ENCODE peak calls at places on chromosomes 11 and 22, in ten cellular contexts. H is dorsolateral prefrontal cortex, G is HCT116, V is psoas muscle, E is H9, F is right lobe of liver, Y is astrocyte of the spinal cord, Z is epithelial cell of esophagus, N is HL-60, Q is nephron progenitor cell. S is an unnamed sample.
A peak's percentile ranks its signal among the peaks of the same experiment; 100 is the strongest.

GRCh38 chr11:61574611-61575010 is 6.3 kb downstream of the SYT7 start:
- DNase-seq in H (no peak), G (no peak), V (no peak), E (no peak), F (no peak), Y (no peak), Z (no peak), N (no peak), Q (no peak), S (no peak)

GRCh38 chr22:41343300-41343699 is 38.4 kb upstream of the TEF start:
- DNase-seq in H (no peak), G (no peak), V (no peak), E (no peak), F (no peak), Y (no peak), Z (no peak), N (no peak), Q (no peak), S (no peak)

GRCh38 chr11:12276356-12276755 is 101.0 kb upstream of the PARVA start:
- DNase-seq in H (no peak), G (no peak), V (no peak), E (peak; percentile 7), F (no peak), Y (no peak), Z (no peak), N (no peak), Q (no peak), S (no peak)

GRCh38 chr11:87351671-87352070 is 313.9 kb downstream of the TMEM135 start:
- DNase-seq in H (no peak), G (no peak), V (no peak), E (no peak), F (no peak), Y (no peak), Z (no peak), N (peak; percentile 46), Q (no peak), S (no peak)

GRCh38 chr11:1785749-1786261 is 22.1 kb upstream of the CTSD start:
- DNase-seq in H (no peak), G (no peak), V (no peak), E (no peak), F (peak; percentile 30), Y (no peak), Z (no peak), N (no peak), Q (no peak), S (no peak)

GRCh38 chr11:115503083-115503885 is 931 bp downstream of the CADM1 start:
- DNase-seq in H (peak; percentile 83), G (no peak), V (peak; percentile 83), E (peak; percentile 63), F (peak; percentile 87), Y (peak; percentile 73), Z (peak; percentile 28), N (peak; percentile 19), Q (peak; percentile 64), S (peak; percentile 50)

GRCh38 chr22:19932367-19933206 is 9.0 kb upstream of the COMT start:
- DNase-seq in H (no peak), G (no peak), V (no peak), E (no peak), F (no peak), Y (no peak), Z (no peak), N (peak; percentile 16), Q (no peak), S (no peak)

GRCh38 chr22:47409501-47410275 is 647.2 kb downstream of the TBC1D22A start:
- DNase-seq in H (no peak), G (no peak), V (no peak), E (no peak), F (no peak), Y (no peak), Z (no peak), N (no peak), Q (no peak), S (no peak)

GRCh38 chr11:107704432-107704831 is 7.4 kb downstream of the SLN start:
- DNase-seq in H (no peak), G (no peak), V (no peak), E (no peak), F (no peak), Y (peak; percentile 41), Z (peak; percentile 64), N (no peak), Q (no peak), S (no peak)

GRCh38 chr11:117457835-117458234 is 130.2 kb downstream of the CEP164 start:
- DNase-seq in H (no peak), G (no peak), V (no peak), E (no peak), F (no peak), Y (no peak), Z (no peak), N (no peak), Q (no peak), S (no peak)

GRCh38 chr11:61814958-61815789 is 1.6 kb downstream of the FADS1 start:
- DNase-seq in H (peak; percentile 97), G (peak; percentile 97), V (peak; percentile 97), E (peak; percentile 99), F (peak; percentile 98), Y (peak; percentile 97), Z (peak; percentile 68), N (peak; percentile 25), Q (peak; percentile 97), S (peak; percentile 91)

GRCh38 chr22:26592368-26593015 is 2.6 kb upstream of the TPST2 start:
- DNase-seq in H (no peak), G (no peak), V (no peak), E (no peak), F (no peak), Y (no peak), Z (peak; percentile 56), N (peak; percentile 60), Q (no peak), S (no peak)

GRCh38 chr11:2806351-2807058 is 79.1 kb downstream of the CDKN1C start:
- DNase-seq in H (peak; percentile 42), G (no peak), V (peak; percentile 56), E (peak; percentile 27), F (peak; percentile 11), Y (no peak), Z (no peak), N (no peak), Q (peak; percentile 8), S (no peak)

GRCh38 chr22:43917523-43917922 is 6.1 kb upstream of the PNPLA3 start:
- DNase-seq in H (no peak), G (no peak), V (no peak), E (no peak), F (no peak), Y (no peak), Z (no peak), N (no peak), Q (no peak), S (no peak)

GRCh38 chr11:19874241-19874640 is 161.6 kb downstream of the NAV2 start:
- DNase-seq in H (no peak), G (no peak), V (no peak), E (no peak), F (no peak), Y (no peak), Z (no peak), N (no peak), Q (no peak), S (no peak)

GRCh38 chr11:90134420-90135003 is at the start of gene NAALAD2:
- DNase-seq in H (peak; percentile 73), G (no peak), V (peak; percentile 75), E (peak; percentile 80), F (peak; percentile 55), Y (peak; percentile 47), Z (peak; percentile 16), N (no peak), Q (peak; percentile 75), S (peak; percentile 63)

GRCh38 chr11:29005401-29005980 is 897.3 kb downstream of the METTL15 start:
- DNase-seq in H (no peak), G (no peak), V (no peak), E (peak; percentile 39), F (no peak), Y (no peak), Z (peak; percentile 15), N (no peak), Q (no peak), S (no peak)
- TF ChIP-seq CTCF in H (no peak), G (peak; percentile 24), V (no peak), E (peak; percentile 48), F (no peak), Y (no peak), Z (peak; percentile 3), N (no peak), Q (no peak), S (no peak)

DNA sequence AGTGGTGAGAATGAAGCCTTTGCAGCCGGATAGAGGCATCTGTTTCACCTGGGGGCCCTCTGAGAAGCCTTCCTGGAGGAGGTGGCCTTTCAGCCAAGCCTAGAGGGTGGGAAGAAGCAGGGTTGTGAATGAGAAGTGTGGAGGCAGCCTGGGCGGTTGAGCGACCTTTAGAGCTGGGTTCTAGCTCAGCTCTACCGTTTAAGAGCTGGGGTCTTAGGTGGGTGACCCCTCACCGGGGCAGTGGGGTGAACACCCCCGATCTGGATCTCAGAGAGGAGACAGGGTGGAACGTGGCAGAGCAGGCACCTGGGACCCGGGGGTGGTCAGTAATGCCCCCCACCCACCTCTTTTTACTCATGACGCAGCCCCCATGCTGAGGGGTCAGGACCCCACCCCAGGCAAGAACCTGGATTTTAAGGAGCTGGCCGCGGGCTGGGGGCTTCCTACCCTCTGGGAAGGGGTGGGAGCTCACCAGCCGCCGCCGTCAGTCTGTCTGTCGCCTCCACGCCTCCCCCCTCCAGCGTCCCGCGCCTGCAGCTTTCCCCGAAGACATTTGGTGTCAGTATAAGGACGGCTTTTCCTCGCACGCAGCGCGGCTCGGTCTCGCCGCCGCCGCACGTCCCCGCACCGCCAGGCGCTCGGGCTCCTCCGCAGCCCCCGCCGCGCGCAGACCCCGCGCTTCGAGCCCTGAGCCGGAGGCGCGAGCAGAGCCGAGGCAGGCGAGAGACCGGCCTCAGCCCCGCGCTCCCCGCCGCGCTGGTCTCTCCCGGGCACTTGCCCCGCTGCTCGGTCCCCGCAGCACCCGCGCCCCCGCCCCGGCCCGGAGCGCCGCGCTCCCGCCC is 13.4 kb upstream of the CACNA1I start:
- DNase-seq in H (peak; percentile 68), G (no peak), V (no peak), E (no peak), F (no peak), Y (no peak), Z (peak; percentile 33), N (no peak), Q (peak; percentile 68), S (no peak)
- TF ChIP-seq CTCF in H (peak; percentile 19), G (no peak), V (no peak), E (no peak), F (no peak), Y (peak; percentile 23), Z (peak; percentile 5), N (no peak), Q (no peak), S (no peak)

GRCh38 chr11:73538381-73538872 is 59.5 kb downstream of the FAM168A start:
- DNase-seq in H (no peak), G (no peak), V (no peak), E (no peak), F (no peak), Y (no peak), Z (no peak), N (peak; percentile 37), Q (no peak), S (no peak)
- TF ChIP-seq CTCF in H (no peak), G (no peak), V (no peak), E (no peak), F (no peak), Y (no peak), Z (no peak), N (no peak), Q (no peak), S (no peak)

DNA sequence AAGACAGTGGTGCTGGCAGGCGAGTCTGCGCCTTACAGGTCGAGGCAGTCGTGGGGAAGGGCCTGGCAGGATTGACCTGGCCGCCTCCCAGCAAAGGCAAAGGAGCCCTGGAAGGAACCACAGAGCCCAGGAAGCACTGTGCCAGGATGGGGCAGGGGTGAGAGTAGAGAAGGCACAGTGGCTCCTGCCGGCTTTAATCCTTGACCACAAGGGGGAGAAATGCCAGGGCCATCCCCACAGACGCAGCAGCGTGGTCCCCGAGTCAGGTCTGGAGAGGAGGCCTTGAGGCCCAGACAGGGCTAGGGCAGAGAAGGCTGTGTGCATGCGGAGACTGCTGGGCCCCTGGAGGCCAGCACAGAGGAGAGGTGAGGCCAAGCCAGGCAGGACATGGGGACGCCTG is 9.9 kb upstream of the NDUFS8 start:
- DNase-seq in H (no peak), G (no peak), V (no peak), E (peak; percentile 80), F (no peak), Y (no peak), Z (no peak), N (no peak), Q (no peak), S (no peak)
- TF ChIP-seq CTCF in H (no peak), G (peak; percentile 46), V (no peak), E (peak; percentile 66), F (peak; percentile 15), Y (peak; percentile 59), Z (peak; percentile 28), N (no peak), Q (peak; percentile 29), S (peak; percentile 46)